ENCODE peak calls at places on chromosomes 16 and 17, in four cellular contexts. E, A, T and P are unnamed samples. For H3K36me3, the result is how much of the 10 kb centered on the place peaks cover.

GRCh38 chr16:67445441-67445912 is 14.6 kb downstream of the HSD11B2 start:
- DNase-seq in T (no peak), E (no peak), A (no peak), P (peak)

GRCh38 chr16:74868035-74868434 is 93.4 kb upstream of the FA2H start:
- DNase-seq in T (no peak), E (no peak), A (no peak), P (no peak)

GRCh38 chr17:51709867-51710266 is 448.6 kb downstream of the CA10 start:
- DNase-seq in T (no peak), A (no peak), E (no peak), P (no peak)

GRCh38 chr17:74467221-74467951 is 952 bp downstream of the CD300A start:
- DNase-seq in E (no peak), T (no peak), A (no peak), P (peak)

GRCh38 chr17:56809820-56810179 is 23.9 kb downstream of the C17orf67 start:
- DNase-seq in A (no peak), T (no peak), E (no peak), P (no peak)

GRCh38 chr17:48052956-48053757 is 5.0 kb downstream of the NFE2L1 start:
- DNase-seq in A (peak), T (peak), E (peak), P (no peak)

GRCh38 chr17:73841431-73842060 is 197.3 kb upstream of the SDK2 start:
- DNase-seq in A (no peak), T (peak), E (peak), P (peak)

GRCh38 chr16:58426095-58426494 is 33.8 kb downstream of the GINS3 start:
- DNase-seq in E (no peak), T (no peak), A (peak), P (no peak)

GRCh38 chr17:21592774-21593173 is 99.5 kb upstream of the KCNJ18 start:
- DNase-seq in A (no peak), E (no peak), T (no peak), P (no peak)

GRCh38 chr16:79698341-79698753 is 97.8 kb upstream of the MAF start:
- DNase-seq in T (no peak), E (no peak), A (no peak), P (no peak)

DNA sequence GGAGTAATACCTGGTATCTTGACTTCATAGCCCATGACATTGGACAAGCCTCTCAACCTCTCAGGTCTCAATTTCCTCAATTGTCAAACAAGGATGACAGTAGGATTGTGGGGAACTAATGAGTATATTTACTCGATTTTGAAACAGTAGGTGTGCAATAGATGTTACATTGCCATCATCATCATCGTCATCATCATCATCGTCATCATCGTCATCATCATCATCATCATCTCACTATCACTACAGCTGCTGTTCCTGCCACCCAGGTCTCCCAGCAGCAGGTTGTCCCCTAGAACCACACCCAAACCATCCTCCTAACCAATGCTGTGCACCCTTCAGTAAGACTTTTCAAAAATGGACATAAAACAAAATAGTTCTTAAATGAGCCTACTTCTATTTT is 24.8 kb upstream of the CDRT4 start:
- DNase-seq in E (no peak), T (no peak), A (no peak), P (no peak)
- H3K36me3 ChIP-seq in E (under half), T (under half), A (under half), P (under half)

GRCh38 chr17:37088913-37089312 is 140.2 kb downstream of the AATF start:
- DNase-seq in E (peak), T (no peak), A (no peak), P (peak)

GRCh38 chr17:37089998-37090397 is 141.2 kb downstream of the AATF start:
- DNase-seq in A (no peak), E (no peak), T (no peak), P (no peak)

GRCh38 chr17:37092041-37092440 is 143.3 kb downstream of the AATF start:
- DNase-seq in T (peak), A (no peak), E (no peak), P (no peak)

GRCh38 chr17:37092701-37093100 is 143.9 kb downstream of the AATF start:
- DNase-seq in T (no peak), E (no peak), A (no peak), P (no peak)

DNA sequence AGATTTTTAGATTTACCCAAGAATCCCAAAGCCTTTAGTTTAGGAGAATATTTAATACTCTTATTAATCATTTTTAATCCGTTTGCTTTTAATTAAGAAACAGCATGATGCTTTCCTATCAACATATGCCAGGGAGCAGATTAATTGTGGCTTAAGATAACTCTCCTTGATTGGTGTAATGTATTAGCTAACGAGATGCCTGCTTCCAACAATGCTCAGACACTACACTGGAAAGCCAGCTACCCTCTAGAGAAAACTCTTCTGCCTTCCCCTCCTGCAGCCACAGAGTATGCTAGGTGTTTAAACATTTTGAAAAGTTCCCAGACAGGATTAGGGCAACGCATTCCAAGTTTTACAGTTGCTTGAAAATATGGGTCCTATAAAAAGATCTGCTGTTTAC is 142.2 kb downstream of the AATF start:
- DNase-seq in E (no peak), T (no peak), A (no peak), P (no peak)
- H3K36me3 ChIP-seq in E (half or more), T (under half), A (half or more), P (under half)

DNA sequence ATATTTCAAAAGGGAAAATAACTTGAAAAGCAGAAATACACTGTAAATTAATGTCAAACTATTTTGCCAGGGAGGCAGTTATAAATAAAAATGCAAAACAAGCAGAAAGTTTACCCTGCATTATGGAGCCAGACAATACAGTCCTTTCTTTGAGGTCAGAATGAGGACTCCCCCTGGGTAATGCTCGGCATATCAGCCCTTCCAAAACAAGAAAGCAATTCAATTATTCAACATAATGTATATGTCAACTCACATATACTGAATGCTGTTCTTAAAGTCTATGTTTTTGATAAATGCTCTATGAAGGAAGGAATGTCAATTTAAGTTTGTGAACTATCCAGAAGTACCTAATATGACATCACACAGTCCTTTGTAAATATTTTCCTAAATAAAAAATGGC is 72.4 kb downstream of the TTC19 start:
- DNase-seq in A (no peak), T (no peak), E (no peak), P (no peak)
- H3K36me3 ChIP-seq in A (half or more), T (under half), E (half or more), P (under half)

GRCh38 chr16:59440-60059 is 5.9 kb downstream of the SNRNP25 start:
- DNase-seq in E (no peak), A (peak), T (no peak), P (no peak)
- H3K36me3 ChIP-seq in E (half or more), A (half or more), T (under half), P (under half)

GRCh38 chr16:12320298-12320706 is 343.8 kb downstream of the SNX29 start:
- DNase-seq in A (no peak), E (no peak), T (no peak), P (no peak)

GRCh38 chr16:12317856-12318591 is 341.5 kb downstream of the SNX29 start:
- DNase-seq in A (no peak), T (no peak), E (no peak), P (no peak)

GRCh38 chr16:12317121-12317810 is 340.7 kb downstream of the SNX29 start:
- DNase-seq in T (no peak), A (no peak), E (peak), P (no peak)

GRCh38 chr16:12319464-12320030 is 343.0 kb downstream of the SNX29 start:
- DNase-seq in E (no peak), T (no peak), A (no peak), P (no peak)

DNA sequence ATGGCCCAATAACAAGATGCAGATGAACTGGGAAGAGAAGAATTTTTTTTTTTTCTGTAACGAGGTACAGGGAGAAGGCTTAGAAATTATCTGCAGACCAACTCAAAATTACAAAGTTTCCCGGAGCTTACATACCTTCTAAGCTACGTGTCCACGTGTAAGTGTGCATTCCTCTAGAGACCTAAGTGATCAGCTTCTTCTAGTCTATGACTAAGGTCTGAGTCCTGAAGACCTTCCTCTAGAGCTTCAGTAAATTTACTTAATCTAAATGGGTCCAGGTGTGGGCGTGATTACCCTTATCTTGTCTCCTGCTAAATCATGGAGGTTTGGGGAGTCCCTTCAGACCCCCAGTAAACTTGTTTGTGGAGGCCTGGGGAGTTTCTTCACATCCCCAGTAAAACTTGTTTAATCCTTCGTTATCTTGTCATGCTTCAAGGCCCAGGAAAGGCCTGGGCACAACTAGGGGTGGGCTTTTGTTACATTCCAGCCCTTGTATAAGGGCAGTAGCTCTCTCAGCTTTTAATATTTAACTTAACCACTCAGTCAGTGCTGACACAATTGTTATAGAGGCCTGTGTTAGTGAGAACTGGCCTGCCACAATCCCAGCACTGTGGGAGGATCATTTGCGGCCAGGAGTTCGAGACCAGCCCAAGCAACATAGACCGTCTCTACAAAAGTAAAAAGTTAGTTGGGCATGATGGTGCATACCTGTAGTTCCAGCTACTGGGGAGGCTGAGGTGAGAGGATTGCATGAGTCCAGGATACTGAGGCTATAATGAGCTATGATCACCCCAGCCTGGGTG is 342.3 kb downstream of the SNX29 start:
- DNase-seq in T (no peak), A (no peak), E (no peak), P (no peak)
- H3K36me3 ChIP-seq in T (under half), A (under half), E (under half), P (under half)

GRCh38 chr17:1095853-1096675 is 83.7 kb downstream of the ABR start:
- DNase-seq in E (no peak), A (no peak), T (no peak), P (no peak)

GRCh38 chr17:1095093-1095852 is 84.5 kb downstream of the ABR start:
- DNase-seq in A (no peak), T (no peak), E (no peak), P (no peak)

GRCh38 chr17:1091885-1092284 is 87.9 kb downstream of the ABR start:
- DNase-seq in A (no peak), E (no peak), T (no peak), P (no peak)

GRCh38 chr17:1091190-1091534 is 88.6 kb downstream of the ABR start:
- DNase-seq in E (no peak), T (no peak), A (no peak), P (no peak)

GRCh38 chr17:1094591-1094990 is 85.2 kb downstream of the ABR start:
- DNase-seq in E (no peak), T (no peak), A (no peak), P (no peak)
- H3K36me3 ChIP-seq in E (under half), T (under half), A (half or more), P (under half)

GRCh38 chr17:1529863-1530262 is 13.5 kb upstream of the INPP5K start:
- DNase-seq in E (no peak), T (no peak), A (no peak), P (no peak)
- H3K36me3 ChIP-seq in E (under half), T (under half), A (half or more), P (under half)

GRCh38 chr17:4548721-4549531 is 6.3 kb downstream of the MYBBP1A start:
- DNase-seq in E (no peak), T (no peak), A (no peak), P (no peak)
- H3K36me3 ChIP-seq in E (half or more), T (under half), A (half or more), P (half or more)

DNA sequence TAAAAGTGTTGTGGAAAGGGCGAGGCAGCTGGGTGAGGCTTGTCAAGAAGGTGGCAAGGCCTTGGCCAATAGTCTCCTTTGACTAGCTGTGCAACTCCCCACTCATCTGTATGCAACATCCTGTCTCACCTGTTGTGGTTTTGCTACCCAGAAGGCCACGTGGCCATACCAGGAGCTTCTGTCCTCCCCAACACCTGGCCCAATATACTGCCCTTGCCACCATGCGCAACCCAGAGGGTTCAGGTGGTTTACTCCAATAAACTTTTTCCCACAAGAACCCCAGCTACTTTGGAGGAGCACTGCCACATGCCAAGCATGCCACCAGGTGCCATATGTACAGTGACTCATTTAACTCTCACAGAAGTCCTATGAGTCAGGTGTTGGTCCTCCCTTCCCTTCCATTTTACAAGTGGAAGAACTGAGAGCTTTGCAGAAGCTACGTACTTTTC is 10.2 kb downstream of the MYO19 start:
- DNase-seq in A (no peak), T (no peak), E (no peak), P (no peak)
- H3K36me3 ChIP-seq in A (half or more), T (under half), E (half or more), P (under half)

DNA sequence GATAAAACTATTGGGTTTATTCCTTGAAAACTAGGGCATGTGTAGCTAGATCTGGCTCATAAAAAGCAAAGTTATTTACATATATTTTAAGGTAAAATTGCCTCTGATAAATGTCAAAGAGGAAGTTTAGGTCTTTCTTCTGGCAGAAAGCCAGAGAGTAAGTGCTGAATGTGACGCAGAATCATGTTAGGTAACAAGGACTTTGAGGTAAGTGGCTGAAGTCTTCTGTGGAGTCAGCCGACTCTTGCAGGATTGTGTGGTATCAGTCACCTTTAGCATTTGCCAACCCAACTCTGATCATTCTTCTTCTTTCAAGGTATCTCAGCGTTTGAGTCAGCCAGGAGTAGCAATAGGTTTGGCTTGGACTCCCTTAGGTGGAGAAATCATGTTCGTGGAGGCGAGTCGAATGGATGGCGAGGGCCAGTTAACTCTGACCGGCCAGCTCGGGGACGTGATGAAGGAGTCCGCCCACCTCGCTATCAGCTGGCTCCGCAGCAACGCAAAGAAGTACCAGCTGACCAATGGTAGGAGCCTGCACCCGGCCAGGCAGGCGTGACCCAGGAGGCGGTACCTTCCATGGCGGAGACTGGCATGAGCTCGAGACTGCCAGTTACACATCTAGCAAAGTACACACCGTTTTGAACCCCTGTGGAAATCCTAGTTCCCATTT is 37.9 kb downstream of the SIAH1 start:
- DNase-seq in E (no peak), T (no peak), A (no peak), P (no peak)
- H3K36me3 ChIP-seq in E (under half), T (under half), A (half or more), P (under half)